ENCODE peak calls at places on chromosome 6, in eight cellular contexts. B is lower lobe of right lung, K is kidney epithelial cell, Q is IMR-90, N is foreskin fibroblast, I is HFF-Myc, R is Peyer's patch, F is fibroblast of pulmonary artery. T is an unnamed sample.
A peak's percentile ranks its signal among the peaks of the same experiment; 100 is the strongest.

GRCh38 chr6:77633993-77634392 is 18.8 kb upstream of the MEI4 start:
- DNase-seq in F (peak; percentile 15), Q (no peak), I (no peak), K (no peak), B (no peak), R (no peak), N (no peak), T (no peak)

GRCh38 chr6:113774122-113774835 is 82.9 kb upstream of the MARCKS start:
- DNase-seq in Q (peak; percentile 73), N (peak; percentile 88), B (no peak), K (no peak), F (peak; percentile 58), R (no peak), I (no peak), T (peak; percentile 78)

GRCh38 chr6:132614554-132614953 is 9.5 kb downstream of the TAAR2 start:
- DNase-seq in N (no peak), B (no peak), I (no peak), Q (no peak), K (no peak), F (no peak), R (no peak), T (no peak)

GRCh38 chr6:158564243-158565121 is 4.6 kb downstream of the TMEM181 start:
- DNase-seq in B (no peak), K (no peak), I (no peak), R (peak; percentile 29), Q (no peak), N (no peak), F (no peak), T (no peak)

GRCh38 chr6:144007779-144008500 is at the start of gene PLAGL1:
- DNase-seq in I (no peak), R (no peak), Q (peak; percentile 55), B (peak; percentile 75), N (peak; percentile 85), F (peak; percentile 79), K (no peak), T (peak; percentile 69)

GRCh38 chr6:134642217-134642616 is 307.7 kb downstream of the ALDH8A1 start:
- DNase-seq in R (no peak), F (peak; percentile 45), Q (peak; percentile 78), I (no peak), K (peak; percentile 56), B (no peak), N (peak; percentile 54), T (peak; percentile 63)

GRCh38 chr6:90403489-90404381 is 107.1 kb upstream of the BACH2 start:
- DNase-seq in K (peak; percentile 38), Q (peak; percentile 90), N (peak; percentile 68), R (no peak), I (peak; percentile 35), B (no peak), F (peak; percentile 77), T (peak; percentile 52)

GRCh38 chr6:107716688-107717089 is 107.4 kb downstream of the SCML4 start:
- DNase-seq in N (no peak), Q (peak; percentile 43), F (peak; percentile 27), K (no peak), B (no peak), R (peak; percentile 80), I (no peak), T (no peak)

GRCh38 chr6:36442083-36442670 is 477 bp downstream of the PXT1 start:
- DNase-seq in K (no peak), N (no peak), B (no peak), Q (no peak), F (no peak), R (no peak), I (no peak), T (no peak)

GRCh38 chr6:121799574-121799973 is 364.1 kb downstream of the GJA1 start:
- DNase-seq in I (no peak), K (no peak), R (no peak), F (no peak), N (no peak), B (no peak), Q (no peak), T (no peak)

GRCh38 chr6:19472850-19473249 is 364.3 kb upstream of the ID4 start:
- DNase-seq in R (no peak), K (no peak), N (no peak), I (no peak), B (no peak), Q (no peak), F (peak; percentile 12), T (no peak)

GRCh38 chr6:33264015-33264414 is 7.7 kb downstream of the VPS52 start:
- DNase-seq in K (no peak), B (no peak), F (no peak), I (no peak), Q (no peak), N (no peak), R (no peak), T (no peak)

GRCh38 chr6:85676086-85676729 is 33.5 kb upstream of the SYNCRIP start:
- DNase-seq in K (no peak), Q (no peak), F (peak; percentile 49), R (no peak), I (no peak), N (peak; percentile 36), B (no peak), T (peak; percentile 56)

GRCh38 chr6:14540276-14540675 is 422.7 kb downstream of the CD83 start:
- DNase-seq in N (peak; percentile 19), I (no peak), K (no peak), Q (peak; percentile 40), F (no peak), B (no peak), R (no peak), T (peak; percentile 81)

GRCh38 chr6:27474172-27474465 is 1.2 kb upstream of the ZNF184 start:
- DNase-seq in K (no peak), F (no peak), N (no peak), B (no peak), I (no peak), Q (no peak), R (no peak), T (no peak)

GRCh38 chr6:17874753-17875152 is 112.7 kb downstream of the KIF13A start:
- DNase-seq in B (no peak), F (no peak), K (no peak), N (no peak), Q (no peak), R (no peak), I (no peak), T (no peak)

GRCh38 chr6:35919085-35919826 is 1.6 kb downstream of the SRPK1 start:
- DNase-seq in R (no peak), K (no peak), I (no peak), N (peak; percentile 13), Q (peak; percentile 57), B (no peak), F (peak; percentile 52), T (no peak)

GRCh38 chr6:93416575-93417420 is 2.6 kb downstream of the EPHA7 start:
- DNase-seq in F (peak; percentile 12), R (no peak), Q (no peak), I (no peak), B (peak; percentile 44), N (peak; percentile 59), K (no peak), T (peak; percentile 12)

DNA sequence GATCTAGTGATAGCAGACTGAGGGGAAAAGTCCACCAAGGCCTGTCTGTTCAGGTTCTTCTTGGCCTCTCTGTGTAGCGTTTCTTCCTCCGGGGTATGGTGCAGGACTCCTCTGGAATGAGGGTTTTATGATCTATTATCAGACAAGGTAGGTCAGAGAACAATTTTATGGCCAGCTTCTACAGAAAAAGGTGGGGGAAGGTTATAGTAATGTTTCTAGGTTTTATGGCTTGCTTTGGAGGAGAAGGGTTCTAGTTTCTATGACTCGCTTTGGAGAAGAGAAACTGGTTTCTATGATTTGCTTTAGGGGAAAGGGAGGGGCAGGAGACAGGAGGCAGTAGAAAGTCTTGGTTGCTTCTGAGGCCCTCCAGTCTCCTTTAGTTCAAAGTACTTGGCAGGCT is 144.8 kb upstream of the LAMA2 start:
- DNase-seq in Q (no peak), B (no peak), R (no peak), F (no peak), N (no peak), I (no peak), K (no peak), T (no peak)
- H3K4me3 ChIP-seq in Q (no peak overlapping the region), B (no peak overlapping the region), R (no peak overlapping the region), F (no peak overlapping the region), N (no peak overlapping the region), I (no peak overlapping the region), K (no peak overlapping the region), T (no peak overlapping the region)

GRCh38 chr6:25700841-25701240 is 48.8 kb downstream of the SCGN start:
- DNase-seq in N (no peak), K (no peak), I (no peak), R (no peak), F (no peak), B (no peak), Q (no peak), T (no peak)
- TF ChIP-seq CTCF in N (no peak), K (no peak), I (no peak), R (no peak), F (no peak), B (no peak), Q (no peak), T (no peak)

DNA sequence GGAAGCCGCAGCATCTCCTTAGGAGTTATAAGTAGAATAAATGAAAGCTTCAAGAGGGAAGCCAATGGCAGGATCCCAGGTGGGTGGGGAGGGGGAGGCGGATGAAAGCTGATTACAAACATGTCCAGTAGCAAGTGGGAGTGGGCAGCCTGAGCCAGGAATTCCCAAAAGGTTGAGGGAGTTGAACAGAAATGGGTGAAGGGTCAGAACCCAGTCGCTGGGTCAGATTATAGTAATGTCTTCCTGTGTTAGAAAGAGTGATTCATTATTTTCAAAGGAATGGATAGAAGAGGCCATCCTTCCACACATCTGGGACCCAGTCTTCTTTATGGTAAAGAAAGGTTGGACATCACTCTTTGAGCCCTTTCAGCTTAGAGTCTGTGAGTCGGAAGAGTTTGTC is 41.0 kb upstream of the FAM50B start:
- DNase-seq in Q (no peak), N (peak; percentile 52), F (no peak), R (no peak), K (no peak), B (no peak), I (no peak), T (no peak)
- H3K4me3 ChIP-seq in Q (no peak overlapping the region), N (no peak overlapping the region), F (no peak overlapping the region), R (no peak overlapping the region), K (no peak overlapping the region), B (no peak overlapping the region), I (no peak overlapping the region), T (no peak overlapping the region)

GRCh38 chr6:100023798-100024197 is 29.8 kb upstream of the MCHR2 start:
- DNase-seq in K (no peak), F (no peak), B (no peak), I (no peak), Q (no peak), N (no peak), R (no peak), T (no peak)
- TF ChIP-seq CTCF in K (no peak), F (no peak), B (no peak), I (no peak), Q (no peak), N (no peak), R (no peak), T (no peak)